ENCODE peak calls at places on chromosome 7, in five cellular contexts. One of them, this sample, is unnamed.

GRCh38 chr7:131656980-131657725 is 100.7 kb upstream of the PODXL start:
- DNase-seq in mammary epithelial cell: no peak
- DNase-seq in dorsolateral prefrontal cortex: no peak
- DNase-seq in GM23338: no peak
- DNase-seq in CD4-positive, CD25-positive, alpha-beta regulatory T cell: no peak
- DNase-seq in this sample: no peak

GRCh38 chr7:133912916-133913697 is 214.0 kb upstream of the LRGUK start:
- DNase-seq in dorsolateral prefrontal cortex: no peak
- DNase-seq in CD4-positive, CD25-positive, alpha-beta regulatory T cell: no peak
- DNase-seq in GM23338: no peak
- DNase-seq in mammary epithelial cell: peak; percentile 95
- DNase-seq in this sample: no peak

GRCh38 chr7:48096273-48096672 is 7.2 kb downstream of the UPP1 start:
- DNase-seq in GM23338: no peak
- DNase-seq in CD4-positive, CD25-positive, alpha-beta regulatory T cell: no peak
- DNase-seq in mammary epithelial cell: no peak
- DNase-seq in dorsolateral prefrontal cortex: no peak
- DNase-seq in this sample: no peak

GRCh38 chr7:116953727-116954442 is 584 bp downstream of the ST7 start:
- DNase-seq in dorsolateral prefrontal cortex: peak; percentile 57
- DNase-seq in CD4-positive, CD25-positive, alpha-beta regulatory T cell: no peak
- DNase-seq in mammary epithelial cell: peak; percentile 80
- DNase-seq in GM23338: peak; percentile 90
- DNase-seq in this sample: peak; percentile 64

GRCh38 chr7:129252133-129252532 is 27.3 kb downstream of the AHCYL2 start:
- DNase-seq in CD4-positive, CD25-positive, alpha-beta regulatory T cell: no peak
- DNase-seq in mammary epithelial cell: no peak
- DNase-seq in GM23338: no peak
- DNase-seq in dorsolateral prefrontal cortex: no peak
- DNase-seq in this sample: no peak

GRCh38 chr7:132872034-132872433 is 209.9 kb downstream of the CHCHD3 start:
- DNase-seq in dorsolateral prefrontal cortex: no peak
- DNase-seq in GM23338: no peak
- DNase-seq in mammary epithelial cell: no peak
- DNase-seq in CD4-positive, CD25-positive, alpha-beta regulatory T cell: no peak
- DNase-seq in this sample: no peak

GRCh38 chr7:155257482-155258232 is 40.0 kb upstream of the INSIG1 start:
- DNase-seq in dorsolateral prefrontal cortex: no peak
- DNase-seq in mammary epithelial cell: peak; percentile 69
- DNase-seq in CD4-positive, CD25-positive, alpha-beta regulatory T cell: no peak
- DNase-seq in GM23338: no peak
- DNase-seq in this sample: peak; percentile 80

GRCh38 chr7:130732980-130733865 is 784 bp downstream of the KLF14 start:
- DNase-seq in CD4-positive, CD25-positive, alpha-beta regulatory T cell: peak; percentile 4
- DNase-seq in dorsolateral prefrontal cortex: no peak
- DNase-seq in GM23338: peak; percentile 68
- DNase-seq in mammary epithelial cell: no peak
- DNase-seq in this sample: peak; percentile 29

GRCh38 chr7:18429547-18429946 is 66.0 kb upstream of the HDAC9 start:
- DNase-seq in CD4-positive, CD25-positive, alpha-beta regulatory T cell: no peak
- DNase-seq in mammary epithelial cell: peak; percentile 26
- DNase-seq in dorsolateral prefrontal cortex: no peak
- DNase-seq in GM23338: no peak
- DNase-seq in this sample: no peak

GRCh38 chr7:24075426-24075810 is 208.6 kb upstream of the NPY start:
- DNase-seq in GM23338: no peak
- DNase-seq in dorsolateral prefrontal cortex: no peak
- DNase-seq in mammary epithelial cell: no peak
- DNase-seq in CD4-positive, CD25-positive, alpha-beta regulatory T cell: no peak
- DNase-seq in this sample: no peak

GRCh38 chr7:70833726-70834125 is 298.2 kb upstream of the GALNT17 start:
- DNase-seq in mammary epithelial cell: peak; percentile 95
- DNase-seq in dorsolateral prefrontal cortex: no peak
- DNase-seq in GM23338: no peak
- DNase-seq in CD4-positive, CD25-positive, alpha-beta regulatory T cell: no peak
- DNase-seq in this sample: no peak

GRCh38 chr7:149497467-149498261 is at the start of gene ZNF746:
- DNase-seq in mammary epithelial cell: peak; percentile 77
- DNase-seq in CD4-positive, CD25-positive, alpha-beta regulatory T cell: peak; percentile 78
- DNase-seq in GM23338: peak; percentile 92
- DNase-seq in dorsolateral prefrontal cortex: peak; percentile 65
- DNase-seq in this sample: peak; percentile 83

GRCh38 chr7:106039486-106040060 is 72.5 kb downstream of the SYPL1 start:
- DNase-seq in mammary epithelial cell: no peak
- DNase-seq in CD4-positive, CD25-positive, alpha-beta regulatory T cell: no peak
- DNase-seq in dorsolateral prefrontal cortex: no peak
- DNase-seq in GM23338: peak; percentile 74
- DNase-seq in this sample: no peak

GRCh38 chr7:95404316-95404715 is 8.1 kb upstream of the PON3 start:
- DNase-seq in GM23338: no peak
- DNase-seq in mammary epithelial cell: no peak
- DNase-seq in dorsolateral prefrontal cortex: no peak
- DNase-seq in CD4-positive, CD25-positive, alpha-beta regulatory T cell: no peak
- DNase-seq in this sample: no peak

GRCh38 chr7:158383665-158384064 is 204.0 kb downstream of the PTPRN2 start:
- DNase-seq in mammary epithelial cell: no peak
- DNase-seq in CD4-positive, CD25-positive, alpha-beta regulatory T cell: no peak
- DNase-seq in dorsolateral prefrontal cortex: no peak
- DNase-seq in GM23338: no peak
- DNase-seq in this sample: no peak

GRCh38 chr7:107321611-107322010 is 148.2 kb upstream of the GPR22 start:
- DNase-seq in mammary epithelial cell: no peak
- DNase-seq in CD4-positive, CD25-positive, alpha-beta regulatory T cell: no peak
- DNase-seq in dorsolateral prefrontal cortex: no peak
- DNase-seq in GM23338: no peak
- DNase-seq in this sample: no peak

GRCh38 chr7:4830176-4830575 is 31.7 kb downstream of the PAPOLB start:
- DNase-seq in mammary epithelial cell: no peak
- DNase-seq in CD4-positive, CD25-positive, alpha-beta regulatory T cell: peak; percentile 36
- DNase-seq in GM23338: peak; percentile 93
- DNase-seq in dorsolateral prefrontal cortex: peak; percentile 30
- DNase-seq in this sample: peak; percentile 63

GRCh38 chr7:104106106-104106505 is 101.7 kb downstream of the ORC5 start:
- DNase-seq in CD4-positive, CD25-positive, alpha-beta regulatory T cell: no peak
- DNase-seq in GM23338: no peak
- DNase-seq in mammary epithelial cell: peak; percentile 3
- DNase-seq in dorsolateral prefrontal cortex: no peak
- DNase-seq in this sample: no peak

GRCh38 chr7:157348548-157348947 is 11.7 kb downstream of the DNAJB6 start:
- DNase-seq in GM23338: no peak
- DNase-seq in mammary epithelial cell: no peak
- DNase-seq in CD4-positive, CD25-positive, alpha-beta regulatory T cell: no peak
- DNase-seq in dorsolateral prefrontal cortex: no peak
- DNase-seq in this sample: no peak

GRCh38 chr7:47193003-47193402 is 388.9 kb downstream of the TNS3 start:
- DNase-seq in mammary epithelial cell: no peak
- DNase-seq in dorsolateral prefrontal cortex: no peak
- DNase-seq in CD4-positive, CD25-positive, alpha-beta regulatory T cell: no peak
- DNase-seq in GM23338: no peak
- DNase-seq in this sample: no peak

GRCh38 chr7:6268909-6269306 is 3.5 kb downstream of the CYTH3 start:
- DNase-seq in GM23338: peak; percentile 51
- DNase-seq in CD4-positive, CD25-positive, alpha-beta regulatory T cell: no peak
- DNase-seq in dorsolateral prefrontal cortex: no peak
- DNase-seq in mammary epithelial cell: no peak
- DNase-seq in this sample: peak; percentile 44

GRCh38 chr7:147081117-147081516 is 964.5 kb downstream of the CNTNAP2 start:
- DNase-seq in CD4-positive, CD25-positive, alpha-beta regulatory T cell: no peak
- DNase-seq in GM23338: no peak
- DNase-seq in mammary epithelial cell: no peak
- DNase-seq in dorsolateral prefrontal cortex: no peak
- DNase-seq in this sample: no peak

GRCh38 chr7:12623885-12624498 is 53.5 kb downstream of the SCIN start:
- DNase-seq in GM23338: peak; percentile 61
- DNase-seq in dorsolateral prefrontal cortex: no peak
- DNase-seq in CD4-positive, CD25-positive, alpha-beta regulatory T cell: no peak
- DNase-seq in mammary epithelial cell: peak; percentile 17
- DNase-seq in this sample: no peak

GRCh38 chr7:105228555-105228954 is 160.2 kb downstream of the SRPK2 start:
- DNase-seq in mammary epithelial cell: no peak
- DNase-seq in dorsolateral prefrontal cortex: no peak
- DNase-seq in CD4-positive, CD25-positive, alpha-beta regulatory T cell: no peak
- DNase-seq in GM23338: peak; percentile 81
- DNase-seq in this sample: no peak

GRCh38 chr7:44348851-44349781 is 23.7 kb upstream of the CAMK2B start:
- DNase-seq in GM23338: peak; percentile 76
- DNase-seq in dorsolateral prefrontal cortex: no peak
- DNase-seq in mammary epithelial cell: no peak
- DNase-seq in CD4-positive, CD25-positive, alpha-beta regulatory T cell: no peak
- DNase-seq in this sample: no peak

GRCh38 chr7:83149466-83149865 is 13.2 kb downstream of the PCLO start:
- DNase-seq in dorsolateral prefrontal cortex: no peak
- DNase-seq in GM23338: no peak
- DNase-seq in mammary epithelial cell: no peak
- DNase-seq in CD4-positive, CD25-positive, alpha-beta regulatory T cell: no peak
- DNase-seq in this sample: no peak

GRCh38 chr7:138924551-138925225 is 56.5 kb downstream of the KIAA1549 start:
- DNase-seq in CD4-positive, CD25-positive, alpha-beta regulatory T cell: no peak
- DNase-seq in mammary epithelial cell: no peak
- DNase-seq in dorsolateral prefrontal cortex: no peak
- DNase-seq in GM23338: no peak
- DNase-seq in this sample: no peak

GRCh38 chr7:97015787-97016391 is 8.7 kb downstream of the DLX5 start:
- DNase-seq in dorsolateral prefrontal cortex: no peak
- DNase-seq in GM23338: peak; percentile 5
- DNase-seq in CD4-positive, CD25-positive, alpha-beta regulatory T cell: no peak
- DNase-seq in mammary epithelial cell: no peak
- DNase-seq in this sample: no peak

GRCh38 chr7:15839415-15840100 is 153.1 kb upstream of the MEOX2 start:
- DNase-seq in dorsolateral prefrontal cortex: no peak
- DNase-seq in CD4-positive, CD25-positive, alpha-beta regulatory T cell: no peak
- DNase-seq in GM23338: peak; percentile 86
- DNase-seq in mammary epithelial cell: no peak
- DNase-seq in this sample: peak; percentile 83

GRCh38 chr7:116251675-116252074 is 41.3 kb downstream of the TES start:
- DNase-seq in GM23338: no peak
- DNase-seq in dorsolateral prefrontal cortex: no peak
- DNase-seq in CD4-positive, CD25-positive, alpha-beta regulatory T cell: no peak
- DNase-seq in mammary epithelial cell: no peak
- DNase-seq in this sample: no peak

GRCh38 chr7:142759433-142759832 is 10.2 kb downstream of the PRSS1 start:
- DNase-seq in mammary epithelial cell: no peak
- DNase-seq in GM23338: no peak
- DNase-seq in dorsolateral prefrontal cortex: no peak
- DNase-seq in CD4-positive, CD25-positive, alpha-beta regulatory T cell: no peak
- DNase-seq in this sample: no peak
- H3K27me3 ChIP-seq in mammary epithelial cell: peaks cover 6% of the 10 kb centered on the region
- H3K27me3 ChIP-seq in GM23338: no peaks in the 10 kb centered on the region
- H3K27me3 ChIP-seq in dorsolateral prefrontal cortex: no peaks in the 10 kb centered on the region
- H3K27me3 ChIP-seq in CD4-positive, CD25-positive, alpha-beta regulatory T cell: no peaks in the 10 kb centered on the region
- H3K27me3 ChIP-seq in this sample: no peaks in the 10 kb centered on the region

DNA sequence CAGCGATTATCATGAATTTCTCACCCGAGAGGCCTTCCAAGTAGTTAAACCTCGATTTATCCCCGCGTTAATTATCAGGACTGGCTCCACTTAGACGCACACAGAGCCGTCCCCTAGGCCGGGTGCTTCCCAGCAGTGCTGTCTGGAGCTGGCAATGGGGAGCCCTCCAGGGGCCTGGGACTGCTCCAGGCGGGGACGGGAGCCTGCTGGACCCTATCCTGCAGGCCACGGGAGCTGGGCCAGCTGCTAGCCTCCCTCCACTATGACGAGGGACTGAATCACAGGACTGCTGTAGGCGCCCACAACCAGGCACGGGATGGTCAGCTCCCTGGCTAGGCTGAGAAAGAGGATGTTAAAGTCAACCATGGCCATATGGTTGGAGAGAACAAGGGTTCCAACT is 229.1 kb downstream of the ELFN1 start:
- DNase-seq in dorsolateral prefrontal cortex: no peak
- DNase-seq in GM23338: no peak
- DNase-seq in mammary epithelial cell: no peak
- DNase-seq in CD4-positive, CD25-positive, alpha-beta regulatory T cell: no peak
- DNase-seq in this sample: no peak
- H3K27ac ChIP-seq in dorsolateral prefrontal cortex: no peak overlapping the region
- H3K27ac ChIP-seq in GM23338: no peak overlapping the region
- H3K27ac ChIP-seq in mammary epithelial cell: no peak overlapping the region
- H3K27ac ChIP-seq in CD4-positive, CD25-positive, alpha-beta regulatory T cell: no peak overlapping the region
- H3K27ac ChIP-seq in this sample: no peak overlapping the region

GRCh38 chr7:25857376-25858067 is 294.5 kb upstream of the NFE2L3 start:
- DNase-seq in mammary epithelial cell: peak; percentile 17
- DNase-seq in CD4-positive, CD25-positive, alpha-beta regulatory T cell: no peak
- DNase-seq in dorsolateral prefrontal cortex: no peak
- DNase-seq in GM23338: peak; percentile 84
- DNase-seq in this sample: no peak

GRCh38 chr7:25858200-25858561 is 293.8 kb upstream of the NFE2L3 start:
- DNase-seq in GM23338: no peak
- DNase-seq in CD4-positive, CD25-positive, alpha-beta regulatory T cell: no peak
- DNase-seq in mammary epithelial cell: no peak
- DNase-seq in dorsolateral prefrontal cortex: no peak
- DNase-seq in this sample: no peak

GRCh38 chr7:25859732-25860131 is 292.3 kb upstream of the NFE2L3 start:
- DNase-seq in mammary epithelial cell: no peak
- DNase-seq in GM23338: no peak
- DNase-seq in dorsolateral prefrontal cortex: no peak
- DNase-seq in CD4-positive, CD25-positive, alpha-beta regulatory T cell: peak; percentile 16
- DNase-seq in this sample: no peak

GRCh38 chr7:25859412-25859704 is 292.6 kb upstream of the NFE2L3 start:
- DNase-seq in dorsolateral prefrontal cortex: no peak
- DNase-seq in GM23338: peak; percentile 61
- DNase-seq in CD4-positive, CD25-positive, alpha-beta regulatory T cell: no peak
- DNase-seq in mammary epithelial cell: no peak
- DNase-seq in this sample: no peak

DNA sequence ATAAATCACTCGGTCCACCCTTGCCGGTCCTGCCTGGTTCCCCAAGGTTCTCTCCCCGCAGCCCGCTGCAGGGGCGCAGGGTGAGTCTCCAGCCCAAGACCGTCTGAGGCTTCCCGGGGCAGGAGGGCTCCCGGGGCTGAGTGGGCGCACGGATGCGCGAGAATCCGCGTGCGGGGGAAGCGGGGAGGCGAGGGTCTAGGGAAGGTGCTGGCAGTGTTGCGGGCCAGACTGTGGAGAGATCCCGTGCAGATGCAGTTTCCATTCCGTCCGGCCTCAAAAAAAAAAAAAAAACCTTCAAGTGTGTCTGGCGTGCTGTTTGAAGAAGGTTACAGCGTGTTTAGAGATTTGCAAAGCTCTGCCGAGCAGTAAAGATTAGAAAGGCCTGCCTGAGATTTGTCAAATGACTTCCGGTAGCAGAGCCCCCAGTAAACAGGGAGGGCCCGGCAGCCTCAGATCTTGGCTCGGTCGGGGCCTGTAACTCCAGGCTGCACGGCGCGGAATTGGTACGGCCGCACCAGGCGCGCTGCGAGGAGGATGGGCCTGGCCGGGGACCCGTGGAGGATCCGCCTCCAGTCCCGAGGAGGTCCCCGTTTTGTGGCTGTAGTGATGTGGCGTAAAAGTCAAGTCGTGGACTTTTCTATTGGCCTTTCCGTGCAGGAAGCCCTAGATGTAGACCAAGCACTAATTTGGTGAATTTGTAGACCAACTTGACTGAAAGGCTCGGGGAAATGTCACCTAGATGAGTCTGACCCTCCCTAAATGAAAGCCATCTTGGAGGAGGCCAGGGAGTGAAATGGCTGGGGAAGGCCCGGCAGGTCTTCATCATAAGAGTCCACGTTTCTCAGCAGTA is 293.2 kb upstream of the NFE2L3 start:
- DNase-seq in GM23338: peak; percentile 71
- DNase-seq in dorsolateral prefrontal cortex: no peak
- DNase-seq in mammary epithelial cell: no peak
- DNase-seq in CD4-positive, CD25-positive, alpha-beta regulatory T cell: peak; percentile 8
- DNase-seq in this sample: no peak
- H3K27me3 ChIP-seq in GM23338: peaks cover 74% of the 10 kb centered on the region
- H3K27me3 ChIP-seq in dorsolateral prefrontal cortex: peaks cover 66% of the 10 kb centered on the region
- H3K27me3 ChIP-seq in mammary epithelial cell: no peaks in the 10 kb centered on the region
- H3K27me3 ChIP-seq in CD4-positive, CD25-positive, alpha-beta regulatory T cell: peaks cover 86% of the 10 kb centered on the region
- H3K27me3 ChIP-seq in this sample: peaks cover 98% of the 10 kb centered on the region

GRCh38 chr7:29612596-29612995 is 49.0 kb downstream of the PRR15 start:
- DNase-seq in dorsolateral prefrontal cortex: no peak
- DNase-seq in GM23338: no peak
- DNase-seq in CD4-positive, CD25-positive, alpha-beta regulatory T cell: no peak
- DNase-seq in mammary epithelial cell: no peak
- DNase-seq in this sample: no peak
- H3K27ac ChIP-seq in dorsolateral prefrontal cortex: no peak overlapping the region
- H3K27ac ChIP-seq in GM23338: no peak overlapping the region
- H3K27ac ChIP-seq in CD4-positive, CD25-positive, alpha-beta regulatory T cell: no peak overlapping the region
- H3K27ac ChIP-seq in mammary epithelial cell: no peak overlapping the region
- H3K27ac ChIP-seq in this sample: no peak overlapping the region